ENCODE peak calls at places on chromosomes 5 and 9, in ten cellular contexts. I is lower leg skin, Z is mesendoderm, O is HAP-1, E is stomach, A is PC-3, T is AG04449, G is neuronal stem cell, J is thoracic aorta, C is cardiac fibroblast. B is an unnamed sample.

GRCh38 chr5:124650960-124651662 is 95.3 kb downstream of the ZNF608 start:
- DNase-seq in J (no peak), C (peak), T (peak), G (no peak), A (no peak), E (no peak), I (no peak), O (peak), Z (no peak), B (no peak)

GRCh38 chr9:13939129-13939528 is 374.8 kb downstream of the NFIB start:
- DNase-seq in J (no peak), I (peak), Z (no peak), T (peak), A (peak), O (no peak), G (no peak), C (peak), E (no peak), B (no peak)

GRCh38 chr9:107154291-107154690 is 128.8 kb upstream of the RAD23B start:
- DNase-seq in A (peak), J (no peak), C (no peak), I (no peak), T (no peak), E (no peak), Z (no peak), G (no peak), O (no peak), B (no peak)

GRCh38 chr5:40360685-40361084 is 319.0 kb upstream of the PTGER4 start:
- DNase-seq in C (peak), E (no peak), A (no peak), G (no peak), Z (no peak), I (no peak), T (no peak), O (no peak), J (no peak), B (no peak)

GRCh38 chr5:179817071-179817840 is 3.4 kb upstream of the SQSTM1 start:
- DNase-seq in J (no peak), C (no peak), T (no peak), E (no peak), G (no peak), Z (no peak), O (no peak), I (no peak), A (no peak), B (no peak)

GRCh38 chr5:72234265-72234700 is 85.8 kb downstream of the MRPS27 start:
- DNase-seq in C (peak), I (no peak), E (no peak), T (peak), G (no peak), J (no peak), A (peak), O (no peak), Z (peak), B (no peak)

GRCh38 chr5:33795532-33795931 is 96.3 kb downstream of the ADAMTS12 start:
- DNase-seq in G (peak), Z (peak), A (no peak), O (no peak), T (no peak), C (no peak), I (no peak), J (no peak), E (no peak), B (no peak)

GRCh38 chr5:62587737-62588136 is 9.1 kb downstream of the LRRC70 start:
- DNase-seq in O (no peak), A (no peak), Z (no peak), C (peak), J (no peak), E (no peak), G (no peak), T (no peak), I (no peak), B (no peak)

GRCh38 chr5:159504106-159504856 is 174.0 kb upstream of the IL12B start:
- DNase-seq in E (no peak), O (no peak), A (no peak), Z (no peak), J (no peak), I (no peak), G (no peak), C (peak), T (no peak), B (no peak)

GRCh38 chr9:132694144-132694543 is 23.9 kb downstream of the GTF3C4 start:
- DNase-seq in T (no peak), J (no peak), Z (peak), I (no peak), A (peak), G (no peak), E (no peak), C (peak), O (no peak), B (no peak)

GRCh38 chr5:93578813-93579560 is 2.0 kb downstream of the NR2F1-AS1 start:
- DNase-seq in I (no peak), C (peak), A (peak), J (no peak), T (no peak), Z (no peak), O (peak), G (no peak), E (no peak), B (no peak)

GRCh38 chr9:95284152-95284551 is 33.4 kb downstream of the FANCC start:
- DNase-seq in O (no peak), T (no peak), A (peak), J (no peak), C (peak), G (no peak), I (no peak), E (no peak), Z (no peak), B (no peak)

GRCh38 chr5:21688655-21689054 is 1164.5 kb downstream of the CDH12 start:
- DNase-seq in A (peak), T (no peak), I (no peak), G (no peak), E (no peak), Z (no peak), J (no peak), O (no peak), C (peak), B (no peak)

GRCh38 chr5:103120607-103121200 is 603 bp downstream of the PPIP5K2 start:
- DNase-seq in E (no peak), O (peak), A (peak), G (no peak), J (no peak), C (peak), Z (peak), I (no peak), T (no peak), B (no peak)

GRCh38 chr9:36928670-36929349 is 105.3 kb downstream of the PAX5 start:
- DNase-seq in Z (peak), O (no peak), A (peak), I (no peak), T (no peak), C (peak), G (no peak), J (no peak), E (no peak), B (no peak)

GRCh38 chr5:125316913-125317545 is 570.6 kb upstream of the ZNF608 start:
- DNase-seq in I (no peak), G (no peak), E (no peak), J (no peak), A (no peak), O (peak), C (no peak), T (no peak), Z (peak), B (no peak)

GRCh38 chr9:79555474-79555873 is 16.3 kb upstream of the TLE4 start:
- DNase-seq in J (no peak), C (no peak), A (no peak), E (no peak), T (no peak), G (no peak), I (no peak), O (no peak), Z (no peak), B (no peak)

GRCh38 chr5:131977212-131977604 is 31.7 kb upstream of the MEIKIN start:
- DNase-seq in I (no peak), C (no peak), Z (no peak), T (no peak), O (no peak), G (no peak), A (no peak), J (no peak), E (peak), B (no peak)

GRCh38 chr9:34664281-34665108 is 2.0 kb upstream of the CCL27 start:
- DNase-seq in C (peak), Z (peak), O (peak), E (peak), J (peak), I (peak), A (peak), G (peak), T (no peak), B (peak)

GRCh38 chr9:135239100-135239768 is 151.8 kb downstream of the OLFM1 start:
- DNase-seq in J (no peak), A (no peak), I (no peak), C (no peak), T (no peak), O (no peak), Z (no peak), E (no peak), G (no peak), B (no peak)

GRCh38 chr5:93620487-93621339 is 37.7 kb downstream of the NR2F1 start:
- DNase-seq in Z (peak), G (peak), T (no peak), C (peak), J (no peak), A (peak), E (peak), O (peak), I (no peak), B (no peak)

GRCh38 chr5:87674235-87674634 is 261.5 kb upstream of the CCNH start:
- DNase-seq in G (no peak), T (no peak), E (no peak), I (no peak), O (no peak), J (no peak), C (no peak), A (peak), Z (no peak), B (no peak)

GRCh38 chr5:3312299-3312698 is 283.3 kb upstream of the IRX1 start:
- DNase-seq in J (no peak), C (no peak), O (no peak), E (no peak), G (no peak), Z (no peak), A (no peak), I (no peak), T (no peak), B (no peak)

GRCh38 chr5:169197343-169197742 is 103.6 kb downstream of the SLIT3 start:
- DNase-seq in O (no peak), G (no peak), I (no peak), Z (no peak), A (peak), T (no peak), C (peak), J (no peak), E (peak), B (no peak)

GRCh38 chr5:109888980-109889379 is 199.3 kb downstream of the MAN2A1 start:
- DNase-seq in O (no peak), Z (no peak), A (no peak), T (no peak), G (no peak), I (no peak), C (no peak), E (no peak), J (no peak), B (no peak)

GRCh38 chr9:89021154-89021803 is 30.0 kb downstream of the S1PR3 start:
- DNase-seq in C (peak), A (peak), G (no peak), E (peak), J (no peak), T (peak), O (no peak), I (peak), Z (no peak), B (peak)

GRCh38 chr5:73305386-73305785 is 132.4 kb downstream of the TMEM174 start:
- DNase-seq in C (no peak), G (no peak), J (no peak), E (no peak), T (no peak), O (no peak), A (no peak), I (no peak), Z (no peak), B (no peak)

GRCh38 chr9:13502503-13502902 is 223.0 kb upstream of the MPDZ start:
- DNase-seq in J (no peak), T (no peak), Z (no peak), A (no peak), C (no peak), E (no peak), I (no peak), G (no peak), O (no peak), B (no peak)

GRCh38 chr5:95726811-95727763 is 4.0 kb upstream of the RHOBTB3 start:
- DNase-seq in J (no peak), G (no peak), A (no peak), I (no peak), C (no peak), Z (no peak), T (no peak), E (no peak), O (no peak), B (no peak)

GRCh38 chr5:6770826-6771607 is 57.8 kb downstream of the TENT4A start:
- DNase-seq in E (no peak), C (no peak), T (no peak), I (no peak), Z (no peak), J (no peak), G (no peak), O (no peak), A (no peak), B (no peak)

GRCh38 chr9:38011991-38012390 is 57.0 kb downstream of the SHB start:
- DNase-seq in G (no peak), Z (no peak), A (no peak), T (no peak), J (no peak), C (no peak), I (no peak), E (no peak), O (no peak), B (no peak)

DNA sequence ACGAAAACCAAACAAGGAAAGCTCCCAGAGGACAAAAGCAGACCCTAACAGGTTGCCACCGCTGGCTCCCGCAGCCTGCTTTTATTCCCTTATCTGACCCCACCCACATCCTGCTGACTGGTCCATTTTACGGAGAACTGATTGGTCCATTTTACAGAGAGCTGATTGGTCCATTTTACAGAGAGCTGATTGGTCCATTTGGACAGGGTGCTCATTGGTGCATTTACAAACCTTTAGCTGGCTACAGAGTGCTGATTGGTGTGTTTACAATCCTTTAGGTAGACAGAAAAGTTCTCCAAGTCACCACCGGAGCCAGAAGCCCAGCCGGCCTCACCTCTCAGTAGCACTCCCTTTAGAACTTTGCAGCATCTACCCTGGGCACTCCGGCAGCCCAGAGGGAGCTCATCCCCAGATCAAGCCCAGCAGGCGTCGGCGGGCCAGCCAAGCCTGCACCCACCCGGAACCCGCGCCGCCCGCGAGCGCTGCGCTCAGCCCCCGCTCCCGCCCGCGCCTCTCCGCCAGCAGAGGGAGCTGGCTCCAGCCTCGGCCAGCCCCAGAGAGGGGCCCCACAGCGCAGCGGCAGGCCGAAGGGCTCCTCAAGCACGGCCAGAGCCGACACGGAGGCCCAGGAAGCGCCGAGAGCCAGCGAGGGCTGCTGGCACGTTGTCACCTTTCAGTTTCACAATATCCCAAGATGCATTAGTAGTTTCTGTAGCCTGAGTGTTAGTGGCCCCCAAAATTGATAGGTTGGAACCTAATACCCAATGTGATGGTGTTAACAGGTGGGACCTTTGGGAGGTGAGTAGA is 35.3 kb upstream of the CLPTM1L start:
- DNase-seq in O (peak), A (no peak), Z (peak), E (peak), J (no peak), C (peak), G (peak), I (no peak), T (no peak), B (no peak)
- H3K4me3 ChIP-seq in O (no peak), A (no peak), Z (no peak), E (peak), J (peak), C (no peak), G (no peak), I (no peak), T (no peak), B (no peak)

GRCh38 chr5:31936699-31937098 is 237.4 kb downstream of the GOLPH3 start:
- DNase-seq in I (no peak), T (no peak), A (no peak), O (no peak), C (no peak), J (no peak), E (no peak), G (no peak), Z (no peak), B (no peak)
- H3K4me3 ChIP-seq in I (no peak), T (no peak), A (no peak), O (no peak), C (no peak), J (no peak), E (no peak), G (no peak), Z (no peak), B (no peak)

GRCh38 chr5:67093259-67093658 is 103.3 kb downstream of the CD180 start:
- DNase-seq in C (peak), E (no peak), O (no peak), I (no peak), T (no peak), Z (no peak), G (no peak), J (no peak), A (no peak), B (no peak)

GRCh38 chr5:67094476-67095300 is 101.9 kb downstream of the CD180 start:
- DNase-seq in C (peak), Z (peak), E (no peak), A (no peak), G (no peak), O (no peak), T (peak), J (no peak), I (no peak), B (peak)

GRCh38 chr5:67090040-67090439 is 106.6 kb downstream of the CD180 start:
- DNase-seq in O (no peak), A (no peak), G (no peak), Z (no peak), E (no peak), T (no peak), J (no peak), C (no peak), I (no peak), B (no peak)

GRCh38 chr5:67090593-67090992 is 106.0 kb downstream of the CD180 start:
- DNase-seq in T (no peak), E (no peak), Z (no peak), G (no peak), C (peak), I (no peak), J (no peak), O (no peak), A (no peak), B (no peak)

DNA sequence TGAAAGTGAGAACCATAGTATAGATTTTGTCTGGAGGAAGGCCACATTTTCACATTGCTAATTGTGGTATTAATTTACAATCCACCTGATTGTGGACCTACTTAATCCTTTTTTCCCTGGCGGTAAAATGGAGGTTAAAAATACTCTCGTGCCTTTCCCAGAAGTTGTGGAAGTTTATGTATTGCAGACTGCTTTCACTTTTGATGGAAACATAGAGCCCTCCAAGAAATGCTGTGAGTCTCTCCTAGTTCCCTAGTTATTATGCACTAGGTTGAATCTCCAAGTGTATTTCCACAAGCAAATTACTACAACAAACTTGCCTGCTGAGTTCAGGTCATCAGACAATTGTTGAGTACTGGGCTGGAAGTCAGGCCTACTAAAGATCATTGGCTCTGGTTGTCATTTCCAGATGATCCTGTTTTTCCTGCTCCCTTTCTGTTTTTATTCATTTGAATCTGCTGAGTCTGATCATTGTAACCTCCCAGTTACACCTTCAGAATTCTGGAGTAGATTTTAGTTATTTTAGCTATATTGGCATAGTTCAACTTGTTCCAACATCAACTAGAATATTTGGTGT is 104.1 kb downstream of the CD180 start:
- DNase-seq in O (no peak), A (peak), T (no peak), J (no peak), E (no peak), Z (no peak), I (no peak), G (no peak), C (peak), B (no peak)
- H3K4me3 ChIP-seq in O (no peak), A (no peak), T (no peak), J (peak), E (no peak), Z (no peak), I (no peak), G (no peak), C (no peak), B (peak)

GRCh38 chr9:131307974-131308373 is 18.5 kb downstream of the PLPP7 start:
- DNase-seq in O (no peak), Z (no peak), C (no peak), E (no peak), J (no peak), G (no peak), A (no peak), T (no peak), I (no peak), B (peak)
- H3K4me3 ChIP-seq in O (no peak), Z (no peak), C (no peak), E (no peak), J (no peak), G (no peak), A (no peak), T (no peak), I (no peak), B (no peak)

GRCh38 chr5:142455856-142456255 is 131.0 kb upstream of the SPRY4 start:
- DNase-seq in C (no peak), I (no peak), T (no peak), Z (no peak), A (no peak), G (no peak), E (no peak), O (no peak), J (no peak), B (no peak)

GRCh38 chr5:142459209-142459608 is 134.4 kb upstream of the SPRY4 start:
- DNase-seq in J (no peak), A (no peak), T (no peak), Z (no peak), C (no peak), G (no peak), E (no peak), I (no peak), O (no peak), B (no peak)

GRCh38 chr5:142463880-142464279 is 139.1 kb upstream of the SPRY4 start:
- DNase-seq in J (no peak), Z (no peak), C (no peak), G (no peak), T (no peak), E (no peak), A (no peak), O (no peak), I (no peak), B (no peak)

GRCh38 chr5:142465476-142465875 is 140.7 kb upstream of the SPRY4 start:
- DNase-seq in O (no peak), G (no peak), A (no peak), E (no peak), Z (no peak), T (no peak), J (no peak), I (no peak), C (no peak), B (no peak)

GRCh38 chr5:142461028-142461427 is 136.2 kb upstream of the SPRY4 start:
- DNase-seq in O (no peak), G (no peak), I (no peak), E (no peak), J (no peak), Z (no peak), A (no peak), T (no peak), C (no peak), B (no peak)
- H3K4me3 ChIP-seq in O (no peak), G (no peak), I (no peak), E (no peak), J (no peak), Z (no peak), A (no peak), T (no peak), C (no peak), B (no peak)

B was measured in gastrocnemius medialis.